ENCODE peak calls at places on chromosomes 12 and 14, in nine cellular contexts. S, P, M, Y, T, G, E, J and V are unnamed samples.

GRCh38 chr14:105499256-105500035 is 8.4 kb downstream of the TEDC1 start:
- DNase-seq in Y (no peak), S (no peak), T (no peak), G (no peak), J (no peak), P (no peak), E (no peak), M (no peak), V (no peak)

GRCh38 chr14:93927746-93928145 is 602 bp downstream of the FAM181A start:
- DNase-seq in M (no peak), Y (no peak), J (no peak), G (no peak), P (no peak), S (no peak), E (no peak), T (no peak), V (no peak)

GRCh38 chr12:72017054-72017651 is 78.5 kb downstream of the TPH2 start:
- DNase-seq in S (peak), P (peak), Y (peak), J (peak), M (peak), G (peak), T (peak), E (peak), V (peak)

GRCh38 chr12:46664771-46665287 is 161.0 kb downstream of the SLC38A4 start:
- DNase-seq in S (no peak), G (peak), E (peak), P (no peak), T (no peak), M (peak), J (no peak), Y (no peak), V (no peak)

GRCh38 chr12:23098110-23099049 is 473.4 kb downstream of the ETNK1 start:
- DNase-seq in Y (no peak), S (no peak), T (no peak), G (no peak), E (no peak), M (no peak), P (no peak), J (no peak), V (no peak)

GRCh38 chr12:55687746-55688145 is 20.0 kb downstream of the ITGA7 start:
- DNase-seq in M (no peak), T (no peak), E (no peak), Y (no peak), P (no peak), S (no peak), G (no peak), J (no peak), V (no peak)

GRCh38 chr12:126286203-126286602 is 1221.0 kb downstream of the AACS start:
- DNase-seq in P (no peak), E (no peak), Y (no peak), S (no peak), M (no peak), J (no peak), T (no peak), G (no peak), V (no peak)

GRCh38 chr14:53295985-53296582 is 143.0 kb upstream of the DDHD1 start:
- DNase-seq in P (peak), J (no peak), G (peak), Y (no peak), M (peak), T (no peak), E (peak), S (no peak), V (no peak)

GRCh38 chr12:13436182-13436581 is 239.7 kb downstream of the EMP1 start:
- DNase-seq in Y (no peak), G (no peak), S (no peak), E (no peak), P (no peak), M (no peak), J (no peak), T (no peak), V (no peak)

GRCh38 chr12:6044082-6044481 is 80.4 kb downstream of the VWF start:
- DNase-seq in J (no peak), P (no peak), Y (no peak), T (no peak), M (no peak), E (no peak), G (peak), S (no peak), V (no peak)

GRCh38 chr14:104781271-104782077 is 14.1 kb downstream of the AKT1 start:
- DNase-seq in Y (no peak), S (no peak), J (no peak), M (no peak), E (no peak), T (no peak), P (no peak), G (no peak), V (no peak)

GRCh38 chr14:81849714-81850113 is 316.1 kb upstream of the SEL1L start:
- DNase-seq in J (no peak), G (no peak), T (no peak), P (no peak), E (no peak), Y (no peak), S (no peak), M (no peak), V (no peak)

GRCh38 chr12:51395283-51396230 is 4.4 kb upstream of the GALNT6 start:
- DNase-seq in Y (no peak), E (no peak), J (no peak), T (no peak), P (no peak), M (no peak), G (no peak), S (no peak), V (no peak)

GRCh38 chr12:15834575-15834974 is 45.4 kb upstream of the EPS8 start:
- DNase-seq in P (no peak), E (no peak), Y (no peak), T (no peak), M (no peak), S (no peak), G (no peak), J (no peak), V (no peak)

GRCh38 chr12:39752482-39753147 is 133.0 kb upstream of the ABCD2 start:
- DNase-seq in G (no peak), M (no peak), J (no peak), S (no peak), Y (no peak), E (no peak), P (no peak), T (no peak), V (no peak)

GRCh38 chr12:42143401-42144173 is 1.1 kb downstream of the GXYLT1 start:
- DNase-seq in J (no peak), Y (no peak), T (no peak), E (peak), P (no peak), S (no peak), G (peak), M (peak), V (no peak)

GRCh38 chr12:27332407-27333310 is at the start of gene BMAL2:
- DNase-seq in P (peak), S (no peak), T (peak), J (peak), M (peak), E (peak), G (peak), Y (no peak), V (peak)

GRCh38 chr12:27331927-27332324 is 710 bp upstream of the BMAL2 start:
- DNase-seq in S (no peak), J (no peak), Y (no peak), P (no peak), M (no peak), G (peak), T (no peak), E (no peak), V (no peak)

GRCh38 chr12:27331299-27331926 is 1.2 kb upstream of the BMAL2 start:
- DNase-seq in T (no peak), S (no peak), P (no peak), Y (no peak), M (peak), E (peak), J (no peak), G (peak), V (no peak)

GRCh38 chr12:27333311-27334009 is 824 bp downstream of the BMAL2 start:
- DNase-seq in P (peak), Y (peak), T (peak), M (peak), S (no peak), J (peak), E (no peak), G (peak), V (peak)

DNA sequence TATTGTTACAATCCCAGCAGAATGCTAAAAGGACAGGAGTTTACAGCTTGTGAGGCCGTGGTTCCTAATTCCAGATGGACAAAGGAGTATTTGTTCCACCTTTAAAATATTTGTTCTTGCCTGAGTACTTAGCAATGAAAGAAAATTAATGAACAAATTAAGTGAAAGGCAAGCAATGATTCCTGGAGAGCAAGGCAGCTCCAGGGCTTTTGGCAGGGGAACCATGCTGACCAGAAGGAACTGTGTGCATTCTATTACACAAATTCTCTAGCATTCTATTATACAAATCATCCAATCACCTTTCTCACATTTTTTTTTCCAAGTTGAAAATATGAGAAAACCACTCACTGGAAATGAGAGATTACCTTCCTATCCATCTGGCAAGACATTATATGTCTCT is 1.8 kb upstream of the BMAL2 start:
- DNase-seq in T (no peak), P (no peak), J (no peak), G (peak), E (no peak), M (no peak), S (no peak), Y (no peak), V (no peak)
- H3K27ac ChIP-seq in T (peak), P (no peak), J (no peak), G (peak), E (peak), M (peak), S (no peak), Y (no peak), V (peak)

GRCh38 chr12:131140069-131140435 is 186.3 kb downstream of the ADGRD1 start:
- DNase-seq in Y (no peak), M (no peak), T (no peak), P (no peak), S (no peak), G (no peak), J (no peak), E (no peak), V (no peak)

GRCh38 chr12:131139363-131140068 is 185.8 kb downstream of the ADGRD1 start:
- DNase-seq in J (no peak), Y (no peak), T (no peak), M (no peak), S (no peak), P (no peak), G (no peak), E (no peak), V (no peak)

GRCh38 chr12:131141483-131141882 is 187.8 kb downstream of the ADGRD1 start:
- DNase-seq in M (no peak), G (no peak), Y (no peak), E (no peak), S (no peak), P (no peak), J (no peak), T (no peak), V (no peak)

GRCh38 chr12:131140697-131141096 is 187.0 kb downstream of the ADGRD1 start:
- DNase-seq in G (no peak), M (no peak), J (no peak), S (no peak), Y (no peak), P (no peak), E (no peak), T (no peak), V (no peak)

DNA sequence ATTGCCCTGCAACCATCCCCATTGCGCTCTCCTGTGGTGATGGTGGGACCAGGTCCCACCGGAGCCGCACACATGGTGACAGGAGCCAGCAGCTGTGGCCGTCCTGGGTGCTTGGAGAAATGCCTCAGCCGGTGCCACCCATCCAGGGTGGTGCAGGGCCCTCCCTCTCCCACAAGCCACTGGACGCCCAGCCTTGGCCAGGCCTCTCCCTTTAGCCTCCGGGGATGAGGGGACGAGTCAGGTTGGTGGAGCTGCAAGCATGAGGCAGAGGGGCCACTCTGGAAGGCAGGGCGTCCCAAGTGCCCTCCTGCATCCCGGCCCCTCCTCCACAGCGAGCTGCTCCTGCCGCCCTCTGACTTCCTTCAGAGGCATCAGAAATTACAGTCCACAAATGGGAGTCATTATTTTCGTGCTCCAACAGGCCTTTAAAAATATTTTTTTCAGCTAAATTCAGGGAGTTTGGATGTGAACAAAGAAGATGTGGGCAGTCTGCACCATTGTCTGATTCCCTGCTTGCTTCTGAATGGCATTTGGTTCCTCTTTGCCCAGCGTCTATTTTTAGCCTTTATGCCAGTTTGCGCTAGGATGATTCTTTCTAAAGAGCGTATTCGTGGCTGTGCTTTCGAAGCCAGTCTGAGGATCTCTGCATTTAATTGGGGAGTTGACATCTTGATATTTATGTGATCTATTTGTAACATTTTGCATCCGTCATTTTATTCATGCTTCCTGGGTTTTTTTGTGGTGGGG is 189.4 kb downstream of the ADGRD1 start:
- DNase-seq in E (no peak), S (no peak), P (no peak), Y (no peak), G (peak), T (no peak), M (no peak), J (no peak), V (no peak)
- H3K4me3 ChIP-seq in E (no peak), S (no peak), P (no peak), Y (peak), G (no peak), T (no peak), M (no peak), J (no peak), V (no peak)

GRCh38 chr12:646303-647038 is 16.8 kb downstream of the NINJ2 start:
- DNase-seq in S (peak), G (no peak), E (no peak), P (no peak), J (peak), Y (peak), M (peak), T (no peak), V (peak)
- H3K27ac ChIP-seq in S (peak), G (no peak), E (no peak), P (no peak), J (peak), Y (peak), M (peak), T (peak), V (peak)

GRCh38 chr12:24905431-24905830 is 43.5 kb downstream of the BCAT1 start:
- DNase-seq in M (no peak), G (no peak), P (no peak), T (no peak), J (no peak), Y (no peak), E (peak), S (no peak), V (no peak)

GRCh38 chr12:24902521-24903304 is 46.2 kb downstream of the BCAT1 start:
- DNase-seq in M (peak), Y (no peak), E (no peak), G (no peak), J (peak), T (no peak), S (no peak), P (no peak), V (no peak)

GRCh38 chr12:24904871-24905270 is 44.0 kb downstream of the BCAT1 start:
- DNase-seq in P (no peak), E (no peak), T (no peak), M (no peak), S (no peak), J (no peak), G (no peak), Y (no peak), V (no peak)

GRCh38 chr12:24901975-24902461 is 46.9 kb downstream of the BCAT1 start:
- DNase-seq in S (no peak), P (no peak), E (no peak), M (no peak), G (no peak), T (no peak), J (no peak), Y (no peak), V (no peak)

DNA sequence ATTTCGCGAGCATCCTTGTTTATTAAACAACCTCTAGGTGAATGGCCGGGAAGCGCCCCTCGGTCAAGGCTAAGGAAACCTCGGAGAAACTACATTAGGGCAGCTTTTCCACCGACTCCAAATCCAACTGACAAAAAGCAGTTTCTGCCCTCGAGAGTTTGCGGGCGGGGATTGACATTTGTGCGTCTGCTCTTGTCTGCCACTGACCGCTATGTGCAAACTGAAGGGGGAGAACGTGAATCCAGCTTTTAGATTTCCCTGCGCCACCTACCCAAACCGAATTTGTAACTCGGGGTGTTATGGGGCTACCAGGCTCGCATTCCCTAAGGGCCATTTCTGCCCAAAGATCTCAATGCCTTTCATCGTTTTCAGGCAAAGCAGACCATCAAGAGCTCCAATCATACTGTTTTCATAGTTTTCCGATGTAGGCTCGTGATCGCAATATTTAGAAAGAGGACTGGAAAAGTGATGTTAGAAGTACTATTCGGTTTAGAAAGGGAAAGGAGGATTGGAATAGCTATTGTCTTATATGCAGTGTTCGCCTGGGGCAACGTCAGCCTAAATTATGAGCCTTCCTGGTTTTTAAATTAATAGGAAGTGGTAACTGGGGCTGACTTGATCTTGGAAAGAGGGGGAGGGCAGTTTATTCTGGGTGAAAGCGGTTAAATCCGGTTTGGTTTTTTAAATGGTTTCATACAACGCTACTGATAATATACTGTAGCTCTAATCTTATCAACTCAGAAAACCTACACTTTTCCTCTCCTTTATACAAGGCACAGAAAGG is 45.4 kb downstream of the BCAT1 start:
- DNase-seq in S (no peak), P (no peak), G (no peak), E (no peak), J (no peak), Y (peak), T (no peak), M (no peak), V (no peak)
- H3K4me3 ChIP-seq in S (peak), P (peak), G (no peak), E (peak), J (peak), Y (peak), T (peak), M (peak), V (peak)

GRCh38 chr12:31316964-31317363 is 9.0 kb downstream of the SINHCAF start:
- DNase-seq in M (no peak), S (no peak), E (no peak), G (no peak), P (no peak), T (no peak), J (no peak), Y (no peak), V (no peak)
- H3K27ac ChIP-seq in M (peak), S (no peak), E (no peak), G (no peak), P (peak), T (peak), J (no peak), Y (no peak), V (peak)

DNA sequence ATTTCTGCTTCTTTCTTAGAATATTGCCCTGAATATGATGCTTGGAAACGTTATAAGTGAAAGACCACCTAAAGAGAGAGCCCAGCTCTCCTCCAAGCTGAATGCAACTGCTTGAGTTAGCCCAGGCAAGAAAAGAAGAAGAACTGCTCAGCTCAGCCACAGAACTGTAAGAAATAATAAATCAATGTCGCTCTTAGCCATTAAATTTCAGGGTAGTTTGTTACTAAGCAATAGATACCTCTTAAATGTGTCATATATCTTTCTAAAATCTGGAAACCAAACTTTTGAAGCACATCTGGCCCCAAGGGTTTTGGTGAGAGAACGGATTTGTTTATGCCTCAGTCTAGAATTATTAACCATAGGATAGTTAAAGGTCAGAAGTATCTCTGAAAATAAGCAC is 50.4 kb downstream of the SLC6A15 start:
- DNase-seq in P (no peak), M (no peak), S (no peak), T (no peak), E (no peak), Y (no peak), J (no peak), G (no peak), V (no peak)
- H3K4me3 ChIP-seq in P (no peak), M (no peak), S (no peak), T (no peak), E (no peak), Y (no peak), J (no peak), G (no peak), V (no peak)